ENCODE peak calls at places on chromosome 10, in eight cellular contexts. One of them, this sample, is unnamed.

GRCh38 chr10:22992075-22992474 is 64.2 kb downstream of the ARMC3 start:
- DNase-seq in epithelial cell of proximal tubule: no peak
- DNase-seq in AG04449: no peak
- DNase-seq in A549: no peak
- DNase-seq in cardiac muscle cell: no peak
- DNase-seq in endodermal cell: no peak
- DNase-seq in spleen: no peak
- DNase-seq in SK-N-SH: no peak
- DNase-seq in this sample: no peak

GRCh38 chr10:43667317-43667731 is 18.6 kb upstream of the ZNF32 start:
- DNase-seq in epithelial cell of proximal tubule: no peak
- DNase-seq in AG04449: no peak
- DNase-seq in A549: peak; percentile 55
- DNase-seq in cardiac muscle cell: no peak
- DNase-seq in endodermal cell: peak; percentile 84
- DNase-seq in spleen: no peak
- DNase-seq in SK-N-SH: peak; percentile 86
- DNase-seq in this sample: no peak

GRCh38 chr10:55630491-55631056 is 730.5 kb downstream of the ZWINT start:
- DNase-seq in epithelial cell of proximal tubule: no peak
- DNase-seq in AG04449: no peak
- DNase-seq in A549: no peak
- DNase-seq in cardiac muscle cell: peak; percentile 58
- DNase-seq in endodermal cell: peak; percentile 75
- DNase-seq in spleen: peak; percentile 55
- DNase-seq in SK-N-SH: peak; percentile 44
- DNase-seq in this sample: no peak

GRCh38 chr10:44805461-44806210 is 105.5 kb upstream of the TMEM72 start:
- DNase-seq in epithelial cell of proximal tubule: no peak
- DNase-seq in AG04449: no peak
- DNase-seq in A549: no peak
- DNase-seq in cardiac muscle cell: no peak
- DNase-seq in endodermal cell: no peak
- DNase-seq in spleen: no peak
- DNase-seq in SK-N-SH: no peak
- DNase-seq in this sample: no peak

GRCh38 chr10:86306628-86307278 is 59.8 kb downstream of the GRID1 start:
- DNase-seq in epithelial cell of proximal tubule: no peak
- DNase-seq in AG04449: no peak
- DNase-seq in A549: no peak
- DNase-seq in cardiac muscle cell: peak; percentile 84
- DNase-seq in endodermal cell: peak; percentile 86
- DNase-seq in spleen: peak; percentile 6
- DNase-seq in SK-N-SH: no peak
- DNase-seq in this sample: no peak

GRCh38 chr10:6409982-6410694 is 169.9 kb downstream of the PRKCQ start:
- DNase-seq in epithelial cell of proximal tubule: no peak
- DNase-seq in AG04449: no peak
- DNase-seq in A549: no peak
- DNase-seq in cardiac muscle cell: no peak
- DNase-seq in endodermal cell: no peak
- DNase-seq in spleen: no peak
- DNase-seq in SK-N-SH: peak; percentile 17
- DNase-seq in this sample: no peak

GRCh38 chr10:70785190-70785589 is at the start of gene TBATA:
- DNase-seq in epithelial cell of proximal tubule: no peak
- DNase-seq in AG04449: no peak
- DNase-seq in A549: no peak
- DNase-seq in cardiac muscle cell: no peak
- DNase-seq in endodermal cell: peak; percentile 37
- DNase-seq in spleen: no peak
- DNase-seq in SK-N-SH: peak; percentile 18
- DNase-seq in this sample: no peak

GRCh38 chr10:24952146-24952700 is at the start of gene PRTFDC1:
- DNase-seq in epithelial cell of proximal tubule: no peak
- DNase-seq in AG04449: no peak
- DNase-seq in A549: peak; percentile 60
- DNase-seq in cardiac muscle cell: no peak
- DNase-seq in endodermal cell: peak; percentile 81
- DNase-seq in spleen: peak; percentile 82
- DNase-seq in SK-N-SH: no peak
- DNase-seq in this sample: no peak

GRCh38 chr10:19958787-19959186 is 142.6 kb downstream of the PLXDC2 start:
- DNase-seq in epithelial cell of proximal tubule: peak; percentile 39
- DNase-seq in AG04449: no peak
- DNase-seq in A549: no peak
- DNase-seq in cardiac muscle cell: no peak
- DNase-seq in endodermal cell: no peak
- DNase-seq in spleen: no peak
- DNase-seq in SK-N-SH: no peak
- DNase-seq in this sample: peak; percentile 34

GRCh38 chr10:66440562-66440961 is 485.3 kb upstream of the LRRTM3 start:
- DNase-seq in epithelial cell of proximal tubule: no peak
- DNase-seq in AG04449: no peak
- DNase-seq in A549: no peak
- DNase-seq in cardiac muscle cell: no peak
- DNase-seq in endodermal cell: no peak
- DNase-seq in spleen: no peak
- DNase-seq in SK-N-SH: no peak
- DNase-seq in this sample: no peak

GRCh38 chr10:73785721-73786511 is 510 bp downstream of the ZSWIM8 start:
- DNase-seq in epithelial cell of proximal tubule: no peak
- DNase-seq in AG04449: no peak
- DNase-seq in A549: no peak
- DNase-seq in cardiac muscle cell: peak; percentile 86
- DNase-seq in endodermal cell: peak; percentile 83
- DNase-seq in spleen: peak; percentile 88
- DNase-seq in SK-N-SH: peak; percentile 59
- DNase-seq in this sample: no peak

GRCh38 chr10:46020344-46020656 is 10.1 kb downstream of the NCOA4 start:
- DNase-seq in epithelial cell of proximal tubule: no peak
- DNase-seq in AG04449: no peak
- DNase-seq in A549: no peak
- DNase-seq in cardiac muscle cell: peak; percentile 80
- DNase-seq in endodermal cell: no peak
- DNase-seq in spleen: no peak
- DNase-seq in SK-N-SH: no peak
- DNase-seq in this sample: no peak

GRCh38 chr10:46019541-46020343 is 10.7 kb downstream of the NCOA4 start:
- DNase-seq in epithelial cell of proximal tubule: no peak
- DNase-seq in AG04449: no peak
- DNase-seq in A549: no peak
- DNase-seq in cardiac muscle cell: peak; percentile 36
- DNase-seq in endodermal cell: no peak
- DNase-seq in spleen: no peak
- DNase-seq in SK-N-SH: no peak
- DNase-seq in this sample: no peak

GRCh38 chr10:46019170-46019528 is 11.3 kb downstream of the NCOA4 start:
- DNase-seq in epithelial cell of proximal tubule: no peak
- DNase-seq in AG04449: no peak
- DNase-seq in A549: no peak
- DNase-seq in cardiac muscle cell: peak; percentile 27
- DNase-seq in endodermal cell: no peak
- DNase-seq in spleen: no peak
- DNase-seq in SK-N-SH: no peak
- DNase-seq in this sample: no peak

GRCh38 chr10:46022978-46023702 is 7.3 kb downstream of the NCOA4 start:
- DNase-seq in epithelial cell of proximal tubule: peak; percentile 85
- DNase-seq in AG04449: no peak
- DNase-seq in A549: peak; percentile 82
- DNase-seq in cardiac muscle cell: peak; percentile 96
- DNase-seq in endodermal cell: peak; percentile 96
- DNase-seq in spleen: peak; percentile 98
- DNase-seq in SK-N-SH: peak; percentile 94
- DNase-seq in this sample: peak; percentile 85

GRCh38 chr10:46020871-46021553 is 9.4 kb downstream of the NCOA4 start:
- DNase-seq in epithelial cell of proximal tubule: no peak
- DNase-seq in AG04449: peak; percentile 67
- DNase-seq in A549: no peak
- DNase-seq in cardiac muscle cell: no peak
- DNase-seq in endodermal cell: no peak
- DNase-seq in spleen: no peak
- DNase-seq in SK-N-SH: no peak
- DNase-seq in this sample: peak; percentile 35
- H3K4me3 ChIP-seq in epithelial cell of proximal tubule: no peak overlapping the region
- H3K4me3 ChIP-seq in AG04449: no peak overlapping the region
- H3K4me3 ChIP-seq in A549: no peak overlapping the region
- H3K4me3 ChIP-seq in cardiac muscle cell: peak overlapping the region; percentile 61
- H3K4me3 ChIP-seq in endodermal cell: peak overlapping the region; percentile 26
- H3K4me3 ChIP-seq in spleen: peak overlapping the region; percentile 67
- H3K4me3 ChIP-seq in SK-N-SH: no peak overlapping the region
- H3K4me3 ChIP-seq in this sample: no peak overlapping the region

GRCh38 chr10:71957546-71958275 is 6.5 kb upstream of the CHST3 start:
- DNase-seq in epithelial cell of proximal tubule: no peak
- DNase-seq in AG04449: no peak
- DNase-seq in A549: no peak
- DNase-seq in cardiac muscle cell: no peak
- DNase-seq in endodermal cell: no peak
- DNase-seq in spleen: no peak
- DNase-seq in SK-N-SH: no peak
- DNase-seq in this sample: no peak
- TF ChIP-seq CTCF in epithelial cell of proximal tubule: no peak
- TF ChIP-seq CTCF in AG04449: no peak
- TF ChIP-seq CTCF in A549: peak; percentile 23
- TF ChIP-seq CTCF in cardiac muscle cell: peak; percentile 18
- TF ChIP-seq CTCF in endodermal cell: peak; percentile 45
- TF ChIP-seq CTCF in spleen: no peak
- TF ChIP-seq CTCF in SK-N-SH: peak; percentile 20
- TF ChIP-seq CTCF in this sample: peak; percentile 24

GRCh38 chr10:29117781-29118180 is 171.1 kb upstream of the LYZL1 start:
- DNase-seq in epithelial cell of proximal tubule: no peak
- DNase-seq in AG04449: no peak
- DNase-seq in A549: no peak
- DNase-seq in cardiac muscle cell: no peak
- DNase-seq in endodermal cell: no peak
- DNase-seq in spleen: no peak
- DNase-seq in SK-N-SH: no peak
- DNase-seq in this sample: no peak
- H3K4me3 ChIP-seq in epithelial cell of proximal tubule: no peak overlapping the region
- H3K4me3 ChIP-seq in AG04449: no peak overlapping the region
- H3K4me3 ChIP-seq in A549: no peak overlapping the region
- H3K4me3 ChIP-seq in cardiac muscle cell: no peak overlapping the region
- H3K4me3 ChIP-seq in endodermal cell: peak overlapping the region; percentile 16
- H3K4me3 ChIP-seq in spleen: no peak overlapping the region
- H3K4me3 ChIP-seq in SK-N-SH: no peak overlapping the region
- H3K4me3 ChIP-seq in this sample: no peak overlapping the region

GRCh38 chr10:60042959-60043358 is 136.6 kb upstream of the CCDC6 start:
- DNase-seq in epithelial cell of proximal tubule: no peak
- DNase-seq in AG04449: no peak
- DNase-seq in A549: no peak
- DNase-seq in cardiac muscle cell: no peak
- DNase-seq in endodermal cell: no peak
- DNase-seq in spleen: no peak
- DNase-seq in SK-N-SH: no peak
- DNase-seq in this sample: no peak

GRCh38 chr10:60042262-60042661 is 135.9 kb upstream of the CCDC6 start:
- DNase-seq in epithelial cell of proximal tubule: no peak
- DNase-seq in AG04449: no peak
- DNase-seq in A549: no peak
- DNase-seq in cardiac muscle cell: no peak
- DNase-seq in endodermal cell: no peak
- DNase-seq in spleen: no peak
- DNase-seq in SK-N-SH: no peak
- DNase-seq in this sample: no peak

GRCh38 chr10:60043561-60043960 is 137.2 kb upstream of the CCDC6 start:
- DNase-seq in epithelial cell of proximal tubule: no peak
- DNase-seq in AG04449: no peak
- DNase-seq in A549: no peak
- DNase-seq in cardiac muscle cell: no peak
- DNase-seq in endodermal cell: no peak
- DNase-seq in spleen: no peak
- DNase-seq in SK-N-SH: no peak
- DNase-seq in this sample: no peak

GRCh38 chr10:60044221-60044620 is 137.9 kb upstream of the CCDC6 start:
- DNase-seq in epithelial cell of proximal tubule: no peak
- DNase-seq in AG04449: peak; percentile 93
- DNase-seq in A549: no peak
- DNase-seq in cardiac muscle cell: no peak
- DNase-seq in endodermal cell: no peak
- DNase-seq in spleen: no peak
- DNase-seq in SK-N-SH: no peak
- DNase-seq in this sample: no peak

GRCh38 chr10:60048146-60048545 is 141.8 kb upstream of the CCDC6 start:
- DNase-seq in epithelial cell of proximal tubule: no peak
- DNase-seq in AG04449: no peak
- DNase-seq in A549: no peak
- DNase-seq in cardiac muscle cell: peak; percentile 66
- DNase-seq in endodermal cell: peak; percentile 85
- DNase-seq in spleen: no peak
- DNase-seq in SK-N-SH: peak; percentile 6
- DNase-seq in this sample: no peak
- TF ChIP-seq CTCF in epithelial cell of proximal tubule: peak; percentile 55
- TF ChIP-seq CTCF in AG04449: peak; percentile 41
- TF ChIP-seq CTCF in A549: peak; percentile 39
- TF ChIP-seq CTCF in cardiac muscle cell: peak; percentile 35
- TF ChIP-seq CTCF in endodermal cell: peak; percentile 75
- TF ChIP-seq CTCF in spleen: no peak
- TF ChIP-seq CTCF in SK-N-SH: peak; percentile 47
- TF ChIP-seq CTCF in this sample: peak; percentile 30

GRCh38 chr10:92946491-92946890 is 98.2 kb downstream of the EXOC6 start:
- DNase-seq in epithelial cell of proximal tubule: no peak
- DNase-seq in AG04449: no peak
- DNase-seq in A549: no peak
- DNase-seq in cardiac muscle cell: no peak
- DNase-seq in endodermal cell: no peak
- DNase-seq in spleen: no peak
- DNase-seq in SK-N-SH: no peak
- DNase-seq in this sample: no peak
- H3K4me3 ChIP-seq in epithelial cell of proximal tubule: no peak overlapping the region
- H3K4me3 ChIP-seq in AG04449: no peak overlapping the region
- H3K4me3 ChIP-seq in A549: no peak overlapping the region
- H3K4me3 ChIP-seq in cardiac muscle cell: no peak overlapping the region
- H3K4me3 ChIP-seq in endodermal cell: no peak overlapping the region
- H3K4me3 ChIP-seq in spleen: no peak overlapping the region
- H3K4me3 ChIP-seq in SK-N-SH: no peak overlapping the region
- H3K4me3 ChIP-seq in this sample: no peak overlapping the region

This sample was measured in kidney epithelial cell.